ENCODE peak calls at places on chromosomes 3 and 15, in nine cellular contexts. J is upper lobe of right lung, H is neural progenitor cell, K is BE2C, S is esophagus muscularis mucosa, B is cardiac muscle cell, G is psoas muscle, T is GM23248, P is kidney. Q is an unnamed sample.

GRCh38 chr15:29070471-29071192 is 184.9 kb downstream of the APBA2 start:
- DNase-seq in S (no peak), B (no peak), T (no peak), G (no peak), K (peak; percentile 27), H (no peak), J (peak; percentile 37), P (no peak), Q (peak; percentile 75)

GRCh38 chr3:192864943-192865342 is 52.7 kb downstream of the MB21D2 start:
- DNase-seq in J (no peak), K (no peak), B (peak; percentile 55), H (no peak), S (no peak), P (no peak), G (no peak), T (no peak), Q (no peak)

GRCh38 chr3:72690646-72691045 is 157.6 kb downstream of the SHQ1 start:
- DNase-seq in J (no peak), G (no peak), H (peak; percentile 44), K (no peak), T (no peak), S (no peak), B (no peak), P (no peak), Q (no peak)

GRCh38 chr15:28267727-28268126 is 54.3 kb downstream of the HERC2 start:
- DNase-seq in G (no peak), S (no peak), B (no peak), H (no peak), J (no peak), K (no peak), T (no peak), P (no peak), Q (no peak)

GRCh38 chr3:32109256-32109655 is 2.8 kb downstream of the GPD1L start:
- DNase-seq in T (peak; percentile 10), K (peak; percentile 45), J (peak; percentile 92), G (peak; percentile 98), H (no peak), P (peak; percentile 97), S (peak; percentile 97), B (peak; percentile 91), Q (no peak)

GRCh38 chr15:94840794-94841587 is 609.6 kb downstream of the MCTP2 start:
- DNase-seq in T (peak; percentile 34), B (no peak), H (no peak), S (no peak), G (no peak), P (no peak), J (no peak), K (no peak), Q (no peak)

GRCh38 chr3:139434764-139435291 is 41.5 kb downstream of the RBP2 start:
- DNase-seq in J (no peak), K (no peak), H (no peak), S (peak; percentile 75), P (no peak), G (no peak), T (peak; percentile 70), B (peak; percentile 82), Q (no peak)

GRCh38 chr15:62732078-62732477 is 310.5 kb upstream of the TPM1 start:
- DNase-seq in T (peak; percentile 28), B (peak; percentile 59), S (peak; percentile 2), J (no peak), P (no peak), K (no peak), H (no peak), G (no peak), Q (no peak)

GRCh38 chr3:49465269-49466034 is 4.6 kb upstream of the DAG1 start:
- DNase-seq in P (no peak), T (no peak), H (peak; percentile 37), G (no peak), S (no peak), B (peak; percentile 81), K (peak; percentile 43), J (peak; percentile 78), Q (no peak)

GRCh38 chr3:79618883-79619282 is 148.9 kb downstream of the ROBO1 start:
- DNase-seq in S (no peak), P (no peak), K (no peak), T (no peak), B (no peak), J (no peak), G (no peak), H (no peak), Q (no peak)

GRCh38 chr3:16488637-16489036 is 24.9 kb downstream of the RFTN1 start:
- DNase-seq in H (no peak), P (no peak), K (no peak), S (no peak), T (no peak), J (no peak), G (no peak), B (no peak), Q (no peak)

GRCh38 chr3:16485024-16485992 is 28.2 kb downstream of the RFTN1 start:
- DNase-seq in H (no peak), T (peak; percentile 59), J (no peak), S (no peak), G (no peak), P (no peak), B (no peak), K (no peak), Q (no peak)

GRCh38 chr3:16486201-16486600 is 27.3 kb downstream of the RFTN1 start:
- DNase-seq in K (no peak), J (no peak), T (no peak), S (no peak), B (no peak), G (no peak), P (no peak), H (no peak), Q (no peak)

GRCh38 chr3:16487506-16488175 is 25.9 kb downstream of the RFTN1 start:
- DNase-seq in K (no peak), S (no peak), J (no peak), T (no peak), P (no peak), H (no peak), G (no peak), B (no peak), Q (no peak)

DNA sequence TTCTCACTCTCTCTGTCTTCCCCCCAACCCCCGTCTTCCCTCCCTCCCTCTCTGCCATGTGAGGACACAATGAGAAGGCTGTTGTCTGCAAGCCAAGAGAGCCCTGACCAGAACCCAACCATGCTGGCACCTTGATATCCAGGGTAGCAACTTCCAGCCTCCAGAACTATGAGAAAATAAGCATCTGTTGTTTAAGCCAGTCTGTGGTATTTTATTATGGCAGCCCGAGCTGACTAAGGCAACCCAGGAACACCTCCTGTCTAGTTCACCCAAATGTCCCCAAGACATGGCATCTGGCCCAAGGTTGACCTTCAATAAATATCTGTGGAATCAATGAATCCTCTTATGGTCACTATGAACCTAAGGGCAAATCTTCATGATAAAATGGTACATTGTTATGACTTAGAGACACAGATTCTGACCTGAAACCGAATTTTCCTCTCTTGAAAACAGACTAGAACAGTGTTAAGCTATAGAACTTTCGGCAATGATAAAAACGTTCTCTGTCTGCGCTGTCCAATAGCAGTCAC is 26.5 kb downstream of the RFTN1 start:
- DNase-seq in T (no peak), P (no peak), S (no peak), H (no peak), J (no peak), B (no peak), G (no peak), K (no peak), Q (no peak)
- H3K4me1 ChIP-seq in T (peaks cover 40% of the 10 kb centered on the region), P (peaks cover 17% of the 10 kb centered on the region), S (peaks cover 49% of the 10 kb centered on the region), H (peaks cover 7% of the 10 kb centered on the region), J (peaks cover 40% of the 10 kb centered on the region), B (peaks cover 10% of the 10 kb centered on the region), G (peaks cover 36% of the 10 kb centered on the region), K (no peaks in the 10 kb centered on the region), Q (no peaks in the 10 kb centered on the region)

GRCh38 chr15:35999211-35999610 is 453.2 kb upstream of the DPH6 start:
- DNase-seq in H (no peak), B (no peak), J (no peak), P (no peak), S (no peak), G (no peak), T (no peak), K (no peak), Q (no peak)

GRCh38 chr15:35992791-35993190 is 446.8 kb upstream of the DPH6 start:
- DNase-seq in G (no peak), P (no peak), B (no peak), S (no peak), T (no peak), K (no peak), H (no peak), J (no peak), Q (no peak)

GRCh38 chr15:35994861-35995260 is 448.9 kb upstream of the DPH6 start:
- DNase-seq in K (no peak), T (no peak), G (no peak), H (no peak), P (no peak), J (no peak), B (no peak), S (no peak), Q (no peak)

DNA sequence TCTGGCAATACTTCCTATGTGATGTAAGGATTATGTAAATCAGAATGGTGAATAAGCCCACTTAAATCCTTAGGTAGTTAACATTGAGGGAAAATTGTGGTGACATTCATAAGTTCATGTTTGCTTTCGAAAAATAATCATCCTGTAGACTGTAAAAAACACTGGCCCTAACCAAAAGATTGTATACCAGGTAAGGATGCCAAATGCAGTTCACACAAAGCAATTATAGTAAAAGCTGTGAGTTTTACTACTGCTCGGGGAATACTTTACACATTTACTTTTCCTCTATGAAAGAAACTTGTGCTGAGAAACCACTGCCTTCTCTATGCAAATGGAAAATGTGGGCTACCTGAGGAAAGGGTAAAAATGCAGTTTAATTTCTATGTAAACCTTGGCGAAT is 452.7 kb upstream of the DPH6 start:
- DNase-seq in B (no peak), S (no peak), K (no peak), H (no peak), T (no peak), G (no peak), P (no peak), J (no peak), Q (no peak)
- H3K4me3 ChIP-seq in B (no peak overlapping the region), S (no peak overlapping the region), K (no peak overlapping the region), H (no peak overlapping the region), T (no peak overlapping the region), G (no peak overlapping the region), P (no peak overlapping the region), J (no peak overlapping the region), Q (no peak overlapping the region)

DNA sequence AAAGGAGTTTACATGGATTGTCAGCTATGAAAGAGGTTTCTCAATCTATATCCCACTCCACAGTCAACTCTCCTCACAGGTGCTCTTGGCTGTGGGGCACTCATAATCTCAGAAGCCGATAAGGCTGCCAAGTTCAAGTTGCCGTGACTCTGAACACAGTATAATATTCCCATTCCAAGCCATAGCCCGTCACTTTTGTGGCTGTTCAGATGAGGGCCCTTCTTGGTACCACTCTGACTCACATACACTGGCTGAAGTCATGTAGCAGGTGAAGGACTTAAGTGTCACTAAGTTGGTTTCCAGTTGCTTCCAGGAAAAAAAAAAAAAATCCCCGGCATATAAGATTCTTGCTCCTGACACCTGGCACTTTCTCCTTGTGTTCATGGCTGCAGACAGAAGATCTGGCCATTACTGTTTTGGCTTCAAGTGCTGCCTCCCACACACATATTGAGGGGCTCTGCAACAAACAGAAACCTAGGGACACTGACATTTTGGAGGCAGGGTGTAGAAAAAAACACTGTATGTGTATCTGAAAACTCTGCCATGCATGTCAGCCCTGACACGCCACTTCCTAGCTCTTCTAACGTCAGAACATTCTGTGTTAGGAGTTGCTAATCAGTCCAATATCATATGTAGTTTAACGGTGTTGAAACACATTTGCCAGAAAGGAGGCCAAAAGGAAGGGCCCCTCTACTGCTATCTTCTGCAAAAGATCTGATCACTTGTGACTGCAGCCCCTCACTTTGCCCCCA is 170.2 kb upstream of the ICE2 start:
- DNase-seq in G (no peak), K (no peak), S (no peak), T (no peak), H (no peak), P (no peak), B (no peak), J (no peak), Q (no peak)
- H3K4me1 ChIP-seq in G (peaks cover 63% of the 10 kb centered on the region), K (peaks cover 5% of the 10 kb centered on the region), S (peaks cover 1% of the 10 kb centered on the region), T (no peaks in the 10 kb centered on the region), H (peaks cover 44% of the 10 kb centered on the region), P (no peaks in the 10 kb centered on the region), B (peaks cover 15% of the 10 kb centered on the region), J (no peaks in the 10 kb centered on the region), Q (peaks cover under 1% of the 10 kb centered on the region)

GRCh38 chr15:85642693-85643058 is 152.0 kb downstream of the KLHL25 start:
- DNase-seq in G (peak; percentile 83), T (peak; percentile 75), H (no peak), J (no peak), P (no peak), B (peak; percentile 89), K (no peak), S (no peak), Q (no peak)
- H3K4me3 ChIP-seq in G (peak overlapping the region; percentile 47), T (peak overlapping the region; percentile 60), H (no peak overlapping the region), J (no peak overlapping the region), P (no peak overlapping the region), B (no peak overlapping the region), K (no peak overlapping the region), S (peak overlapping the region; percentile 35), Q (no peak overlapping the region)